ENCODE peak calls at places on chromosomes 11 and 22, in four cellular contexts. One of them, this sample, is unnamed. For H3K27me3, the result is how much of the 10 kb centered on the place peaks cover.

GRCh38 chr11:61947486-61948210 is 2.5 kb upstream of the BEST1 start:
- DNase-seq in tibial nerve: peak
- DNase-seq in CD4-positive, alpha-beta memory T cell: peak
- DNase-seq in CD4-positive, alpha-beta T cell: peak
- DNase-seq in this sample: no peak

GRCh38 chr11:75420224-75421034 is 12.6 kb downstream of the KLHL35 start:
- DNase-seq in tibial nerve: no peak
- DNase-seq in CD4-positive, alpha-beta memory T cell: no peak
- DNase-seq in CD4-positive, alpha-beta T cell: no peak
- DNase-seq in this sample: no peak

GRCh38 chr11:128157423-128158298 is 429.7 kb downstream of the ETS1 start:
- DNase-seq in tibial nerve: peak
- DNase-seq in CD4-positive, alpha-beta memory T cell: peak
- DNase-seq in CD4-positive, alpha-beta T cell: peak
- DNase-seq in this sample: peak

GRCh38 chr11:130055637-130056036 is 14.1 kb upstream of the APLP2 start:
- DNase-seq in tibial nerve: no peak
- DNase-seq in CD4-positive, alpha-beta memory T cell: no peak
- DNase-seq in CD4-positive, alpha-beta T cell: no peak
- DNase-seq in this sample: no peak

GRCh38 chr11:452916-453527 is 2.9 kb downstream of the PTDSS2 start:
- DNase-seq in tibial nerve: no peak
- DNase-seq in CD4-positive, alpha-beta memory T cell: no peak
- DNase-seq in CD4-positive, alpha-beta T cell: no peak
- DNase-seq in this sample: no peak

GRCh38 chr11:19409307-19409706 is 168.6 kb upstream of the E2F8 start:
- DNase-seq in tibial nerve: no peak
- DNase-seq in CD4-positive, alpha-beta memory T cell: no peak
- DNase-seq in CD4-positive, alpha-beta T cell: no peak
- DNase-seq in this sample: no peak

GRCh38 chr11:6199174-6199810 is at the start of gene OR52W1:
- DNase-seq in tibial nerve: no peak
- DNase-seq in CD4-positive, alpha-beta memory T cell: no peak
- DNase-seq in CD4-positive, alpha-beta T cell: no peak
- DNase-seq in this sample: no peak

GRCh38 chr22:38866399-38867123 is 5.5 kb downstream of the CBX6 start:
- DNase-seq in tibial nerve: no peak
- DNase-seq in CD4-positive, alpha-beta memory T cell: no peak
- DNase-seq in CD4-positive, alpha-beta T cell: no peak
- DNase-seq in this sample: no peak

GRCh38 chr11:6693342-6694228 is 10.4 kb upstream of the MRPL17 start:
- DNase-seq in tibial nerve: peak
- DNase-seq in CD4-positive, alpha-beta memory T cell: no peak
- DNase-seq in CD4-positive, alpha-beta T cell: peak
- DNase-seq in this sample: peak

GRCh38 chr11:65502274-65502851 is 3.5 kb downstream of the MALAT1 start:
- DNase-seq in tibial nerve: no peak
- DNase-seq in CD4-positive, alpha-beta memory T cell: peak
- DNase-seq in CD4-positive, alpha-beta T cell: no peak
- DNase-seq in this sample: no peak

GRCh38 chr11:103494491-103494890 is 385.3 kb downstream of the DYNC2H1 start:
- DNase-seq in tibial nerve: no peak
- DNase-seq in CD4-positive, alpha-beta memory T cell: no peak
- DNase-seq in CD4-positive, alpha-beta T cell: no peak
- DNase-seq in this sample: no peak

GRCh38 chr11:60854847-60855725 is 664 bp downstream of the PTGDR2 start:
- DNase-seq in tibial nerve: no peak
- DNase-seq in CD4-positive, alpha-beta memory T cell: no peak
- DNase-seq in CD4-positive, alpha-beta T cell: no peak
- DNase-seq in this sample: no peak

GRCh38 chr11:126607374-126607773 is 251.9 kb downstream of the ST3GAL4 start:
- DNase-seq in tibial nerve: peak
- DNase-seq in CD4-positive, alpha-beta memory T cell: no peak
- DNase-seq in CD4-positive, alpha-beta T cell: no peak
- DNase-seq in this sample: peak

GRCh38 chr11:10314199-10315072 is 9.6 kb downstream of the ADM start:
- DNase-seq in tibial nerve: no peak
- DNase-seq in CD4-positive, alpha-beta memory T cell: peak
- DNase-seq in CD4-positive, alpha-beta T cell: no peak
- DNase-seq in this sample: no peak

GRCh38 chr22:22400099-22400498 is 108.4 kb downstream of the ZNF280B start:
- DNase-seq in tibial nerve: no peak
- DNase-seq in CD4-positive, alpha-beta memory T cell: no peak
- DNase-seq in CD4-positive, alpha-beta T cell: no peak
- DNase-seq in this sample: no peak

GRCh38 chr22:41524283-41524682 is 20.0 kb downstream of the POLR3H start:
- DNase-seq in tibial nerve: peak
- DNase-seq in CD4-positive, alpha-beta memory T cell: no peak
- DNase-seq in CD4-positive, alpha-beta T cell: no peak
- DNase-seq in this sample: peak

GRCh38 chr11:96000064-96000463 is 76.2 kb upstream of the MTMR2 start:
- DNase-seq in tibial nerve: no peak
- DNase-seq in CD4-positive, alpha-beta memory T cell: no peak
- DNase-seq in CD4-positive, alpha-beta T cell: no peak
- DNase-seq in this sample: no peak

GRCh38 chr11:12944889-12945288 is 64.2 kb upstream of the RASSF10 start:
- DNase-seq in tibial nerve: no peak
- DNase-seq in CD4-positive, alpha-beta memory T cell: no peak
- DNase-seq in CD4-positive, alpha-beta T cell: no peak
- DNase-seq in this sample: no peak

GRCh38 chr11:20474176-20474950 is 86.8 kb downstream of the PRMT3 start:
- DNase-seq in tibial nerve: no peak
- DNase-seq in CD4-positive, alpha-beta memory T cell: no peak
- DNase-seq in CD4-positive, alpha-beta T cell: no peak
- DNase-seq in this sample: no peak

GRCh38 chr11:46387456-46387855 is 4.1 kb downstream of the CHRM4 start:
- DNase-seq in tibial nerve: no peak
- DNase-seq in CD4-positive, alpha-beta memory T cell: no peak
- DNase-seq in CD4-positive, alpha-beta T cell: no peak
- DNase-seq in this sample: no peak

GRCh38 chr11:46383974-46384701 is 2.7 kb downstream of the MDK start:
- DNase-seq in tibial nerve: no peak
- DNase-seq in CD4-positive, alpha-beta memory T cell: no peak
- DNase-seq in CD4-positive, alpha-beta T cell: no peak
- DNase-seq in this sample: no peak

GRCh38 chr11:46385169-46386004 is 3.9 kb downstream of the MDK start:
- DNase-seq in tibial nerve: no peak
- DNase-seq in CD4-positive, alpha-beta memory T cell: no peak
- DNase-seq in CD4-positive, alpha-beta T cell: no peak
- DNase-seq in this sample: no peak

GRCh38 chr11:46386674-46387073 is 4.9 kb downstream of the CHRM4 start:
- DNase-seq in tibial nerve: no peak
- DNase-seq in CD4-positive, alpha-beta memory T cell: no peak
- DNase-seq in CD4-positive, alpha-beta T cell: no peak
- DNase-seq in this sample: no peak

GRCh38 chr11:46386005-46386331 is 4.5 kb downstream of the MDK start:
- DNase-seq in tibial nerve: no peak
- DNase-seq in CD4-positive, alpha-beta memory T cell: no peak
- DNase-seq in CD4-positive, alpha-beta T cell: no peak
- DNase-seq in this sample: no peak
- H3K27me3 ChIP-seq in tibial nerve: half or more
- H3K27me3 ChIP-seq in CD4-positive, alpha-beta memory T cell: under half
- H3K27me3 ChIP-seq in CD4-positive, alpha-beta T cell: half or more
- H3K27me3 ChIP-seq in this sample: under half

GRCh38 chr11:119101759-119102423 is at the start of gene DPAGT1:
- DNase-seq in tibial nerve: peak
- DNase-seq in CD4-positive, alpha-beta memory T cell: peak
- DNase-seq in CD4-positive, alpha-beta T cell: peak
- DNase-seq in this sample: peak
- H3K27me3 ChIP-seq in tibial nerve: under half
- H3K27me3 ChIP-seq in CD4-positive, alpha-beta memory T cell: under half
- H3K27me3 ChIP-seq in CD4-positive, alpha-beta T cell: under half
- H3K27me3 ChIP-seq in this sample: under half

GRCh38 chr11:132620423-132620822 is 911.9 kb downstream of the OPCML start:
- DNase-seq in tibial nerve: no peak
- DNase-seq in CD4-positive, alpha-beta memory T cell: no peak
- DNase-seq in CD4-positive, alpha-beta T cell: no peak
- DNase-seq in this sample: no peak
- H3K27me3 ChIP-seq in tibial nerve: under half
- H3K27me3 ChIP-seq in CD4-positive, alpha-beta memory T cell: under half
- H3K27me3 ChIP-seq in CD4-positive, alpha-beta T cell: under half
- H3K27me3 ChIP-seq in this sample: under half

GRCh38 chr22:44378380-44378779 is 65.6 kb upstream of the SHISAL1 start:
- DNase-seq in tibial nerve: no peak
- DNase-seq in CD4-positive, alpha-beta memory T cell: no peak
- DNase-seq in CD4-positive, alpha-beta T cell: no peak
- DNase-seq in this sample: no peak
- H3K27me3 ChIP-seq in tibial nerve: under half
- H3K27me3 ChIP-seq in CD4-positive, alpha-beta memory T cell: under half
- H3K27me3 ChIP-seq in CD4-positive, alpha-beta T cell: under half
- H3K27me3 ChIP-seq in this sample: under half

GRCh38 chr11:124918950-124919349 is at the start of gene HEPN1:
- DNase-seq in tibial nerve: no peak
- DNase-seq in CD4-positive, alpha-beta memory T cell: no peak
- DNase-seq in CD4-positive, alpha-beta T cell: no peak
- DNase-seq in this sample: no peak
- H3K27me3 ChIP-seq in tibial nerve: under half
- H3K27me3 ChIP-seq in CD4-positive, alpha-beta memory T cell: under half
- H3K27me3 ChIP-seq in CD4-positive, alpha-beta T cell: under half
- H3K27me3 ChIP-seq in this sample: under half